ENCODE peak calls at places on chromosomes 12 and 14, in nine cellular contexts. J is AG08395; G is nucleus accumbens; W is type B pancreatic cell; O is amniotic stem cell; U is GDM1; S is heart left ventricle; B is stimulated activated CD8-positive, alpha-beta memory T cell treated with anti-CD3 and anti-CD28 coated beads, Interleukin-15, amount 100 ng/mL, for 1 hour; P is NCI-H1048. Q is an unnamed sample.

GRCh38 chr12:89544027-89544426 is 18.2 kb upstream of the POC1B start:
- DNase-seq in P (no peak), W (no peak), B (no peak), G (no peak), O (no peak), U (no peak), J (no peak), S (no peak), Q (no peak)

GRCh38 chr12:3988519-3989217 is 115.5 kb upstream of the PARP11 start:
- DNase-seq in G (no peak), U (peak), B (no peak), W (no peak), S (no peak), P (no peak), J (no peak), O (no peak), Q (no peak)

GRCh38 chr14:82915381-82915780 is 1381.7 kb upstream of the SEL1L start:
- DNase-seq in J (no peak), S (no peak), W (no peak), O (no peak), P (no peak), U (no peak), G (no peak), B (no peak), Q (no peak)

GRCh38 chr12:124686885-124687694 is 119.7 kb upstream of the NCOR2 start:
- DNase-seq in S (no peak), O (no peak), P (no peak), J (no peak), U (no peak), G (no peak), W (no peak), B (no peak), Q (no peak)

GRCh38 chr14:63727231-63727735 is 582 bp downstream of the SGPP1 start:
- DNase-seq in G (peak), U (no peak), W (peak), S (peak), J (peak), O (peak), P (no peak), B (no peak), Q (peak)

GRCh38 chr14:51554339-51554920 is 97.3 kb upstream of the FRMD6 start:
- DNase-seq in J (peak), B (no peak), S (no peak), O (peak), P (no peak), W (no peak), U (no peak), G (no peak), Q (peak)

GRCh38 chr14:99067141-99067920 is 204.7 kb downstream of the BCL11B start:
- DNase-seq in U (no peak), B (no peak), W (no peak), S (no peak), P (no peak), G (no peak), O (no peak), J (no peak), Q (no peak)

GRCh38 chr12:47068539-47068938 is 10.9 kb upstream of the PCED1B start:
- DNase-seq in G (no peak), W (no peak), O (no peak), J (no peak), P (no peak), U (no peak), S (no peak), B (no peak), Q (no peak)

GRCh38 chr12:114499338-114499737 is 93.4 kb upstream of the TBX5 start:
- DNase-seq in J (peak), U (no peak), G (no peak), O (no peak), W (no peak), P (no peak), B (no peak), S (no peak), Q (no peak)

GRCh38 chr12:591571-592505 is 71.4 kb downstream of the NINJ2 start:
- DNase-seq in B (no peak), P (no peak), W (no peak), G (no peak), S (peak), J (no peak), O (no peak), U (no peak), Q (no peak)

GRCh38 chr12:75260316-75260715 is 50.7 kb upstream of the KCNC2 start:
- DNase-seq in J (no peak), S (no peak), P (no peak), G (no peak), B (no peak), O (no peak), U (no peak), W (no peak), Q (no peak)

GRCh38 chr12:92574046-92574783 is 128.6 kb upstream of the PLEKHG7 start:
- DNase-seq in W (no peak), S (no peak), O (no peak), P (no peak), J (no peak), G (no peak), B (no peak), U (no peak), Q (no peak)

GRCh38 chr12:45849289-45849688 is 119.8 kb downstream of the ARID2 start:
- DNase-seq in U (no peak), S (no peak), W (no peak), J (no peak), B (no peak), G (no peak), O (no peak), P (no peak), Q (no peak)

GRCh38 chr12:50985322-50985721 is 33.0 kb downstream of the HIGD1C start:
- DNase-seq in U (no peak), G (no peak), P (no peak), J (peak), W (no peak), O (peak), S (no peak), B (no peak), Q (peak)

GRCh38 chr12:59084758-59085383 is 164.6 kb upstream of the LRIG3 start:
- DNase-seq in O (no peak), B (no peak), W (peak), U (no peak), J (peak), P (no peak), G (no peak), S (no peak), Q (no peak)

GRCh38 chr12:104653730-104654328 is 197.1 kb downstream of the CHST11 start:
- DNase-seq in G (no peak), S (no peak), J (no peak), O (no peak), W (no peak), B (no peak), U (no peak), P (no peak), Q (no peak)

GRCh38 chr12:129901256-129901655 is 2.6 kb downstream of the TMEM132D start:
- DNase-seq in J (no peak), W (no peak), G (no peak), B (no peak), U (no peak), S (no peak), P (no peak), O (peak), Q (no peak)

GRCh38 chr12:25130741-25131188 is 64.2 kb downstream of the DNAI7 start:
- DNase-seq in U (no peak), S (no peak), G (no peak), B (no peak), W (no peak), O (peak), P (peak), J (peak), Q (peak)

GRCh38 chr12:53224897-53225634 is 6.9 kb downstream of the RARG start:
- DNase-seq in S (no peak), U (no peak), G (no peak), J (peak), O (no peak), P (no peak), B (no peak), W (no peak), Q (no peak)

GRCh38 chr14:71324767-71325272 is 417.6 kb downstream of the PCNX1 start:
- DNase-seq in P (no peak), S (no peak), W (no peak), O (no peak), B (peak), J (no peak), G (no peak), U (peak), Q (peak)

GRCh38 chr12:122669397-122670070 is 33.6 kb downstream of the HCAR2 start:
- DNase-seq in S (no peak), W (no peak), P (no peak), O (no peak), B (no peak), J (peak), G (no peak), U (no peak), Q (peak)

GRCh38 chr14:50061664-50062437 is 54.5 kb downstream of the VCPKMT start:
- DNase-seq in U (peak), J (no peak), G (no peak), B (no peak), P (no peak), W (no peak), O (no peak), S (no peak), Q (peak)

GRCh38 chr14:68816943-68817430 is 24.1 kb upstream of the ZFP36L1 start:
- DNase-seq in J (no peak), G (no peak), B (no peak), O (no peak), P (no peak), W (no peak), U (no peak), S (no peak), Q (no peak)

GRCh38 chr14:28773917-28774691 is 7.5 kb downstream of the FOXG1 start:
- DNase-seq in G (peak), O (no peak), S (no peak), U (no peak), P (peak), W (no peak), B (no peak), J (peak), Q (peak)

GRCh38 chr14:66066991-66067788 is 419.0 kb upstream of the CCDC196 start:
- DNase-seq in W (no peak), O (no peak), U (no peak), P (no peak), B (no peak), J (peak), S (no peak), G (no peak), Q (peak)

GRCh38 chr14:101457936-101458535 is 103.3 kb upstream of the DIO3 start:
- DNase-seq in S (no peak), B (no peak), J (no peak), G (no peak), W (no peak), P (no peak), O (no peak), U (no peak), Q (no peak)

GRCh38 chr14:58315606-58316005 is 17.3 kb downstream of the ARID4A start:
- DNase-seq in J (no peak), B (no peak), S (no peak), W (no peak), U (no peak), P (no peak), G (no peak), O (no peak), Q (no peak)

GRCh38 chr14:93142854-93143652 is 27.3 kb upstream of the ITPK1 start:
- DNase-seq in B (no peak), W (no peak), O (no peak), J (no peak), G (no peak), S (no peak), U (no peak), P (no peak), Q (no peak)

GRCh38 chr14:105424861-105425260 is 5.2 kb downstream of the MTA1 start:
- DNase-seq in P (no peak), G (no peak), W (no peak), J (no peak), U (no peak), B (no peak), O (no peak), S (no peak), Q (no peak)

GRCh38 chr12:32894566-32894965 is 2.0 kb downstream of the PKP2 start:
- DNase-seq in O (no peak), W (no peak), B (no peak), S (no peak), P (no peak), G (no peak), J (no peak), U (no peak), Q (no peak)

GRCh38 chr14:90184571-90185266 is 71.6 kb upstream of the PSMC1 start:
- DNase-seq in J (no peak), O (no peak), U (no peak), W (no peak), B (no peak), S (no peak), P (no peak), G (no peak), Q (no peak)

GRCh38 chr14:96246535-96246839 is 9.5 kb upstream of the BDKRB1 start:
- DNase-seq in G (no peak), U (no peak), O (peak), J (peak), S (no peak), B (no peak), P (no peak), W (no peak), Q (peak)

GRCh38 chr12:12718853-12719252 is 1.7 kb downstream of the CDKN1B start:
- DNase-seq in S (no peak), B (no peak), W (no peak), G (no peak), P (no peak), O (no peak), J (no peak), U (no peak), Q (no peak)

GRCh38 chr14:95711476-95712176 is 2.3 kb downstream of the TCL1A start:
- DNase-seq in J (no peak), B (no peak), S (no peak), U (no peak), P (no peak), G (no peak), O (no peak), W (no peak), Q (no peak)

GRCh38 chr12:6914246-6914947 is at the start of gene ENO2:
- DNase-seq in J (peak), O (peak), P (no peak), U (peak), W (no peak), B (peak), G (peak), S (peak), Q (peak)

GRCh38 chr12:65741662-65742480 is 82.4 kb upstream of the HMGA2 start:
- DNase-seq in S (peak), W (peak), J (peak), G (peak), U (no peak), P (no peak), B (no peak), O (peak), Q (peak)

GRCh38 chr12:93540506-93540905 is 32.0 kb upstream of the SOCS2 start:
- DNase-seq in O (no peak), G (no peak), J (no peak), W (no peak), B (no peak), S (no peak), U (no peak), P (no peak), Q (peak)

GRCh38 chr12:99111600-99111999 is 466.5 kb downstream of the APAF1 start:
- DNase-seq in G (no peak), O (no peak), J (no peak), U (no peak), P (no peak), S (no peak), B (no peak), W (no peak), Q (no peak)